ENCODE peak calls at places on chromosomes 12 and 14, in six cellular contexts. One of them, this sample, is unnamed.
A peak's percentile ranks its signal among the peaks of the same experiment; 100 is the strongest.

GRCh38 chr14:24838945-24839616 is 205.1 kb upstream of the GZMB start:
- DNase-seq in lower lobe of right lung: no peak
- DNase-seq in fibroblast of pulmonary artery: peak; percentile 56
- DNase-seq in psoas muscle: no peak
- DNase-seq in GM12864: no peak
- DNase-seq in ovary: no peak
- DNase-seq in this sample: no peak

GRCh38 chr12:25322918-25323773 is 72.4 kb upstream of the KRAS start:
- DNase-seq in lower lobe of right lung: no peak
- DNase-seq in fibroblast of pulmonary artery: peak; percentile 72
- DNase-seq in ovary: no peak
- DNase-seq in GM12864: no peak
- DNase-seq in psoas muscle: no peak
- DNase-seq in this sample: no peak

GRCh38 chr14:36655963-36656768 is 5.5 kb upstream of the PAX9 start:
- DNase-seq in lower lobe of right lung: no peak
- DNase-seq in fibroblast of pulmonary artery: no peak
- DNase-seq in ovary: no peak
- DNase-seq in psoas muscle: no peak
- DNase-seq in GM12864: no peak
- DNase-seq in this sample: no peak

GRCh38 chr14:24996930-24997329 is 53.0 kb downstream of the STXBP6 start:
- DNase-seq in GM12864: no peak
- DNase-seq in lower lobe of right lung: no peak
- DNase-seq in ovary: no peak
- DNase-seq in fibroblast of pulmonary artery: peak; percentile 19
- DNase-seq in psoas muscle: no peak
- DNase-seq in this sample: no peak

GRCh38 chr12:2652401-2653081 is 142.2 kb upstream of the FKBP4 start:
- DNase-seq in psoas muscle: no peak
- DNase-seq in fibroblast of pulmonary artery: no peak
- DNase-seq in lower lobe of right lung: no peak
- DNase-seq in ovary: no peak
- DNase-seq in GM12864: no peak
- DNase-seq in this sample: no peak

GRCh38 chr14:89473569-89473968 is 56.5 kb upstream of the FOXN3 start:
- DNase-seq in GM12864: no peak
- DNase-seq in psoas muscle: no peak
- DNase-seq in ovary: no peak
- DNase-seq in fibroblast of pulmonary artery: no peak
- DNase-seq in lower lobe of right lung: no peak
- DNase-seq in this sample: no peak

GRCh38 chr14:55731881-55732498 is 152.0 kb downstream of the KTN1 start:
- DNase-seq in fibroblast of pulmonary artery: peak; percentile 64
- DNase-seq in psoas muscle: no peak
- DNase-seq in GM12864: no peak
- DNase-seq in ovary: no peak
- DNase-seq in lower lobe of right lung: no peak
- DNase-seq in this sample: peak; percentile 49

GRCh38 chr12:121397521-121397920 is 2.4 kb upstream of the RNF34 start:
- DNase-seq in GM12864: no peak
- DNase-seq in lower lobe of right lung: no peak
- DNase-seq in psoas muscle: no peak
- DNase-seq in ovary: no peak
- DNase-seq in fibroblast of pulmonary artery: no peak
- DNase-seq in this sample: no peak

GRCh38 chr14:20630340-20631022 is 11.0 kb downstream of the OR6S1 start:
- DNase-seq in fibroblast of pulmonary artery: peak; percentile 52
- DNase-seq in lower lobe of right lung: no peak
- DNase-seq in GM12864: peak; percentile 61
- DNase-seq in ovary: peak; percentile 38
- DNase-seq in psoas muscle: no peak
- DNase-seq in this sample: peak; percentile 84

GRCh38 chr14:21039059-21039422 is 3.1 kb upstream of the RNASE7 start:
- DNase-seq in ovary: peak; percentile 91
- DNase-seq in lower lobe of right lung: peak; percentile 62
- DNase-seq in psoas muscle: peak; percentile 96
- DNase-seq in fibroblast of pulmonary artery: peak; percentile 89
- DNase-seq in GM12864: no peak
- DNase-seq in this sample: no peak

GRCh38 chr14:33280646-33281045 is 342.0 kb downstream of the NPAS3 start:
- DNase-seq in psoas muscle: no peak
- DNase-seq in ovary: no peak
- DNase-seq in lower lobe of right lung: no peak
- DNase-seq in fibroblast of pulmonary artery: peak; percentile 6
- DNase-seq in GM12864: no peak
- DNase-seq in this sample: no peak

GRCh38 chr14:106586098-106586704 is 1059.8 kb downstream of the TMEM121 start:
- DNase-seq in GM12864: no peak
- DNase-seq in fibroblast of pulmonary artery: no peak
- DNase-seq in ovary: no peak
- DNase-seq in lower lobe of right lung: peak; percentile 58
- DNase-seq in psoas muscle: no peak
- DNase-seq in this sample: peak; percentile 51
- TF ChIP-seq CTCF in GM12864: peak; percentile 91
- TF ChIP-seq CTCF in fibroblast of pulmonary artery: no peak
- TF ChIP-seq CTCF in ovary: no peak
- TF ChIP-seq CTCF in lower lobe of right lung: peak; percentile 57
- TF ChIP-seq CTCF in psoas muscle: no peak
- TF ChIP-seq CTCF in this sample: peak; percentile 72

GRCh38 chr12:133026996-133027395 is 10.3 kb upstream of the ZNF84 start:
- DNase-seq in fibroblast of pulmonary artery: no peak
- DNase-seq in ovary: no peak
- DNase-seq in lower lobe of right lung: no peak
- DNase-seq in psoas muscle: no peak
- DNase-seq in GM12864: no peak
- DNase-seq in this sample: no peak
- H3K4me3 ChIP-seq in fibroblast of pulmonary artery: no peak overlapping the region
- H3K4me3 ChIP-seq in ovary: no peak overlapping the region
- H3K4me3 ChIP-seq in lower lobe of right lung: no peak overlapping the region
- H3K4me3 ChIP-seq in psoas muscle: no peak overlapping the region
- H3K4me3 ChIP-seq in GM12864: no peak overlapping the region
- H3K4me3 ChIP-seq in this sample: no peak overlapping the region

DNA sequence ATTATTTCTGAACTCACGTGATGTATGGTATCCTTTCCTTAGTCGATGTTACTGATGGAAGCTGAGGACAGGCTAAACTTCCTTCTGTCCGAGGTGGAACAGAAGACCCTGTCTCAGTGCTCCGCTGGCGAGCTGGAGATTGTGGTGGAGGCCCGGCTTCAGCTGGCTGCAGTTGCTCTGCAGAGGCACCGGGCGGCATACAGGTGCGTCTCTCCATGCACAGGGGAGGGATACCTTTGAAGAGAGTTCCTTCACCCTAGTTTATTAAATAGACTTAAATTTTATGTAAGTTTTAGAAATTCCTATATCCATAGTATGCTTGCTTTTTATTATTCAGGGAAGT is 186.7 kb upstream of the NEDD1 start:
- DNase-seq in fibroblast of pulmonary artery: no peak
- DNase-seq in psoas muscle: no peak
- DNase-seq in lower lobe of right lung: no peak
- DNase-seq in ovary: no peak
- DNase-seq in GM12864: no peak
- DNase-seq in this sample: peak; percentile 30
- TF ChIP-seq CTCF in fibroblast of pulmonary artery: no peak
- TF ChIP-seq CTCF in psoas muscle: no peak
- TF ChIP-seq CTCF in lower lobe of right lung: no peak
- TF ChIP-seq CTCF in ovary: no peak
- TF ChIP-seq CTCF in GM12864: peak; percentile 7
- TF ChIP-seq CTCF in this sample: peak; percentile 13

DNA sequence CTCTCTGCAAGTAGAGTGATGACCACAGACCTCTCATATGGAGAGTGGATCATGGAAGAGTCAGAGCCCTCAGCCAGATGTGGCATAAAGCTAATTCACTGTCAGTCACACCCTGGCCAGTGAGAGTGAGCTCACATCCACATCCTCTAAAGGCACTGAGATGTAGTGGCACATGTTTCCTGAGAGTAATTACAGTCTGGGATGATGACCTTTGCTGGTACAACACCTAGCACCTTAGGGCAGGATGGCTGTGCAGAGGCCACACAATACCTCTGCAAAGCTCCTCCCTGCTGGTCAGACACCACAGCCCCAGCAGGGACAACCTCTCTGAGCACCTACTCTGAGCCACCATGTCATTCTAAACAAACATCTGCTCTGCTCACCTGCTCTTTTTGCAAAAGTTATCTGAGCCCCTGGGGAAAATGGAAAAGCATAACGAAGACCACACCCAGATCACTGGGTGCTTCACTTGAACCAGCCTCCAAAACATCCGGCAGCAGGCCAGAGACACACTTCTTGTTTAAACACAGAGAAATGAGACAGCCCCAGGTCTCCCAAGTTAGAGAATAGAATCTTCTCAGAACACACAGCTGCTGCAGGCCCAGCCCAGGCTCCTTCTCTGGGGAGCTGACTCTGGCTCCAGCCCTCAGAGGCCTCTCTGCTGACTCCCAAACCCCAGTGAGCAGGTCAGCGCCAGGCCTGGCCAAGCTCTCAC is 30.3 kb downstream of the PITPNM2 start:
- DNase-seq in fibroblast of pulmonary artery: no peak
- DNase-seq in ovary: peak; percentile 71
- DNase-seq in GM12864: no peak
- DNase-seq in lower lobe of right lung: no peak
- DNase-seq in psoas muscle: no peak
- DNase-seq in this sample: peak; percentile 37
- H3K4me3 ChIP-seq in fibroblast of pulmonary artery: no peak overlapping the region
- H3K4me3 ChIP-seq in ovary: no peak overlapping the region
- H3K4me3 ChIP-seq in GM12864: no peak overlapping the region
- H3K4me3 ChIP-seq in lower lobe of right lung: no peak overlapping the region
- H3K4me3 ChIP-seq in psoas muscle: no peak overlapping the region
- H3K4me3 ChIP-seq in this sample: no peak overlapping the region

DNA sequence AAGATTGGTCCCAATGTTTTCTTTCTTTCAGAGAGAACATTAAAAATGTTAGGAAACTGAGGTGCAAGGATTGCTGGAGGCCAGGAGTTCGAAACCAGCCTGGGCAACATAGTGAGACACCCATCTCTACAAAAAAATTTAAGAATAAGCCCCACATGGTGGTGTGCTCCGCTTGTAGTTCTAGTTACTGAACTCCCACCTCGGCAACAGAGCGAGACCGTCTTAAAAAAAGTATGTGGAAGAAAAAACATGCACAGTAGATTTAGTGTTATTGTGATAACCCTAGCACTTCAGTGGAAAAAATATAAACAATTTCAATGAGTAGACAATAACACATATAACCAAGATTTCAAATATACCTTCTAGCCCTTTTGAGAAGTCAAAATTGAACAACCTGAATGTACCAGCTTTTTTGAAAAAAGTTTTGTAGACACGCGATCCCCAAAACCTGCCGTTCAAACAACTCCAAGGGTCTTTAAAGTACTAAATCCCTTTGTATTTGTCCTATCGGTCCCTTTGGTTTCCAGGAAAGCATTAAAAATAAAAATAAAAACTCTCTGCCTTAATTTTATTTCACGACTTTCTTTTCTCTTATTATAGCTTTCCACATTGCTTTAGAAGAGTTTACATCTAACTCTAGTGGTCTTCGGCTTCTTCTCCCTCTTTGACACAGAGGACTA is 1.0 kb upstream of the ANO6 start:
- DNase-seq in ovary: no peak
- DNase-seq in psoas muscle: no peak
- DNase-seq in lower lobe of right lung: no peak
- DNase-seq in GM12864: no peak
- DNase-seq in fibroblast of pulmonary artery: peak; percentile 54
- DNase-seq in this sample: peak; percentile 43
- TF ChIP-seq CTCF in ovary: no peak
- TF ChIP-seq CTCF in psoas muscle: no peak
- TF ChIP-seq CTCF in lower lobe of right lung: no peak
- TF ChIP-seq CTCF in GM12864: no peak
- TF ChIP-seq CTCF in fibroblast of pulmonary artery: no peak
- TF ChIP-seq CTCF in this sample: no peak

DNA sequence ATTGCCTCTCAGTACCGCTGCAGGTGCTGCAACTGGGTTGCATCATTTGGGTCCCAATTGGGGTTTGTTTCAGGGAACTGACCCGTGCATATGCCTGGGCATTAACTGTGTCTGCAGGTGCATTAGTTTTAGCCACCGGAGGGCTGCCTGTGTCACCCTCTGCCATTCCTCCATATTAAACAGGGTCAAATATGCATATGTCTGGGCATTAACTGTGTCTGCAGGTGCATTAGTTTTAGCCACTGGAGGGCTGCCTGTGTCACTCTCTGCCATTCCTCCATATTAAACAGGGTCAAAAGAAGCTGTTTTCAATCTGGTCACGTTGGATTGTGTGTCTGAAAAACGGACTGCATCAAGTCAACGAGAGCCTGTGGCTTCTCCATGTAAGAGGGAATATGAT is 1317.0 kb downstream of the TMEM121 start:
- DNase-seq in psoas muscle: no peak
- DNase-seq in lower lobe of right lung: no peak
- DNase-seq in GM12864: no peak
- DNase-seq in ovary: no peak
- DNase-seq in fibroblast of pulmonary artery: no peak
- DNase-seq in this sample: peak; percentile 33
- H3K4me3 ChIP-seq in psoas muscle: peak overlapping the region; percentile 59
- H3K4me3 ChIP-seq in lower lobe of right lung: peak overlapping the region; percentile 48
- H3K4me3 ChIP-seq in GM12864: peak overlapping the region; percentile 63
- H3K4me3 ChIP-seq in ovary: peak overlapping the region; percentile 40
- H3K4me3 ChIP-seq in fibroblast of pulmonary artery: no peak overlapping the region
- H3K4me3 ChIP-seq in this sample: peak overlapping the region; percentile 90

DNA sequence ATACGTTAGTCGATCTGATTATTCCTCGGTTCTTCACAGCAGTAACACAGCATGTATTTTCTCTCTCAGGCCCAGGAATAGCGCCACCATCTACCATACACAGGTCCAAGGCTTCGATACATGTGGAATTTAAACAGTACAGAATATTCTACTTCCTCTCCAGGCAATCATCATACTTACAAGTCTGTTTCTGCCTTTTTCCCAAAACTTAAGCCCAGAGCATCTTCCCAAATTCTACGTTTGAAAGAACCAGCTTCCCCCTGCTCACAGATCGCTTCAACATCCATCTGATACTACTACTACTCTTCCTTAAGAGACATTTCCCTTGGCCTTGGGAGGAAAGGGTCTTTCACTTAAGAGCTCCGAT is 626 bp downstream of the TXNDC16 start:
- DNase-seq in fibroblast of pulmonary artery: peak; percentile 44
- DNase-seq in psoas muscle: no peak
- DNase-seq in ovary: no peak
- DNase-seq in lower lobe of right lung: no peak
- DNase-seq in GM12864: no peak
- DNase-seq in this sample: peak; percentile 32
- TF ChIP-seq CTCF in fibroblast of pulmonary artery: peak; percentile 34
- TF ChIP-seq CTCF in psoas muscle: no peak
- TF ChIP-seq CTCF in ovary: no peak
- TF ChIP-seq CTCF in lower lobe of right lung: no peak
- TF ChIP-seq CTCF in GM12864: peak; percentile 18
- TF ChIP-seq CTCF in this sample: peak; percentile 17

GRCh38 chr14:91929700-91930099 is 17.8 kb downstream of the FBLN5 start:
- DNase-seq in psoas muscle: no peak
- DNase-seq in fibroblast of pulmonary artery: peak; percentile 53
- DNase-seq in lower lobe of right lung: no peak
- DNase-seq in ovary: no peak
- DNase-seq in GM12864: no peak
- DNase-seq in this sample: no peak

GRCh38 chr14:91925727-91926121 is 21.8 kb downstream of the FBLN5 start:
- DNase-seq in fibroblast of pulmonary artery: no peak
- DNase-seq in psoas muscle: no peak
- DNase-seq in lower lobe of right lung: no peak
- DNase-seq in ovary: no peak
- DNase-seq in GM12864: no peak
- DNase-seq in this sample: no peak

GRCh38 chr14:91926131-91926890 is 21.2 kb downstream of the FBLN5 start:
- DNase-seq in lower lobe of right lung: no peak
- DNase-seq in psoas muscle: no peak
- DNase-seq in GM12864: no peak
- DNase-seq in ovary: no peak
- DNase-seq in fibroblast of pulmonary artery: no peak
- DNase-seq in this sample: no peak

GRCh38 chr14:91927216-91927615 is 20.3 kb downstream of the FBLN5 start:
- DNase-seq in psoas muscle: no peak
- DNase-seq in ovary: no peak
- DNase-seq in GM12864: no peak
- DNase-seq in lower lobe of right lung: no peak
- DNase-seq in fibroblast of pulmonary artery: peak; percentile 17
- DNase-seq in this sample: no peak

GRCh38 chr14:91927800-91928199 is 19.7 kb downstream of the FBLN5 start:
- DNase-seq in ovary: no peak
- DNase-seq in GM12864: no peak
- DNase-seq in lower lobe of right lung: no peak
- DNase-seq in psoas muscle: no peak
- DNase-seq in fibroblast of pulmonary artery: no peak
- DNase-seq in this sample: no peak
- H3K4me3 ChIP-seq in ovary: no peak overlapping the region
- H3K4me3 ChIP-seq in GM12864: no peak overlapping the region
- H3K4me3 ChIP-seq in lower lobe of right lung: no peak overlapping the region
- H3K4me3 ChIP-seq in psoas muscle: no peak overlapping the region
- H3K4me3 ChIP-seq in fibroblast of pulmonary artery: no peak overlapping the region
- H3K4me3 ChIP-seq in this sample: no peak overlapping the region